ENCODE peak calls at places on chromosomes 7 and 10, in four cellular contexts. U, K, X and W are unnamed samples.

GRCh38 chr10:3950676-3951275 is 165.8 kb upstream of the KLF6 start:
- DNase-seq in K (no peak), U (no peak), X (no peak), W (no peak)

GRCh38 chr10:31321396-31321941 is 2.5 kb downstream of the ZEB1 start:
- DNase-seq in K (no peak), U (no peak), X (no peak), W (no peak)

GRCh38 chr10:51886438-51887068 is 187.2 kb upstream of the CSTF2T start:
- DNase-seq in K (no peak), X (no peak), U (no peak), W (no peak)

GRCh38 chr10:19119191-19119590 is 70.6 kb downstream of the MALRD1 start:
- DNase-seq in X (no peak), U (no peak), K (no peak), W (no peak)

GRCh38 chr10:50360486-50360885 is 109.2 kb upstream of the ASAH2 start:
- DNase-seq in K (no peak), X (no peak), U (no peak), W (no peak)

GRCh38 chr10:114770009-114770408 is 51.6 kb upstream of the FHIP2A start:
- DNase-seq in K (no peak), X (no peak), U (no peak), W (no peak)

GRCh38 chr7:65915921-65916657 is 43.2 kb downstream of the VKORC1L1 start:
- DNase-seq in U (no peak), X (no peak), K (no peak), W (no peak)

GRCh38 chr10:59175538-59176240 is 754 bp upstream of the PHYHIPL start:
- DNase-seq in K (peak), X (no peak), U (peak), W (no peak)

GRCh38 chr10:88657901-88658300 is 6.3 kb upstream of the LIPF start:
- DNase-seq in X (no peak), K (no peak), U (peak), W (no peak)

GRCh38 chr7:115924398-115924797 is 106.2 kb downstream of the TFEC start:
- DNase-seq in U (no peak), K (no peak), X (no peak), W (no peak)

GRCh38 chr7:101538596-101539459 is 90.3 kb downstream of the MYL10 start:
- DNase-seq in X (peak), K (peak), U (peak), W (peak)

GRCh38 chr10:47059606-47060311 is 148.5 kb downstream of the PTPN20 start:
- DNase-seq in X (no peak), U (no peak), K (no peak), W (no peak)

GRCh38 chr7:47906883-47907282 is 41.4 kb downstream of the PKD1L1 start:
- DNase-seq in X (no peak), K (no peak), U (no peak), W (no peak)

GRCh38 chr10:105041956-105042355 is 400.9 kb downstream of the SORCS3 start:
- DNase-seq in U (peak), K (no peak), X (no peak), W (no peak)

GRCh38 chr7:105353752-105354328 is 34.9 kb downstream of the SRPK2 start:
- DNase-seq in K (no peak), X (peak), U (no peak), W (no peak)

GRCh38 chr10:24254180-24254579 is 45.2 kb downstream of the KIAA1217 start:
- DNase-seq in K (no peak), U (peak), X (no peak), W (no peak)

GRCh38 chr7:149690688-149691446 is 82.5 kb downstream of the ZNF467 start:
- DNase-seq in K (peak), U (peak), X (peak), W (peak)
- TF ChIP-seq CTCF in K (no peak), U (no peak), X (no peak), W (no peak)

GRCh38 chr7:46131916-46132795 is 211.1 kb upstream of the IGFBP3 start:
- DNase-seq in U (peak), K (no peak), X (no peak), W (peak)
- TF ChIP-seq CTCF in U (peak), K (no peak), X (no peak), W (no peak)

GRCh38 chr7:54877683-54878082 is 118.7 kb upstream of the SEC61G start:
- DNase-seq in U (peak), X (no peak), K (no peak), W (no peak)
- TF ChIP-seq CTCF in U (peak), X (no peak), K (no peak), W (no peak)

GRCh38 chr10:81081887-81082620 is 544.4 kb downstream of the SH2D4B start:
- DNase-seq in K (no peak), X (no peak), U (peak), W (no peak)
- TF ChIP-seq CTCF in K (no peak), X (no peak), U (peak), W (peak)

GRCh38 chr10:6170638-6171037 is 32.1 kb upstream of the PFKFB3 start:
- DNase-seq in U (no peak), K (no peak), X (no peak), W (no peak)

GRCh38 chr10:6171891-6172354 is 30.8 kb upstream of the PFKFB3 start:
- DNase-seq in U (no peak), K (no peak), X (no peak), W (no peak)

GRCh38 chr10:6175329-6176055 is 27.2 kb upstream of the PFKFB3 start:
- DNase-seq in K (no peak), U (no peak), X (no peak), W (no peak)

GRCh38 chr10:6174201-6174874 is 28.4 kb upstream of the PFKFB3 start:
- DNase-seq in X (no peak), K (no peak), U (no peak), W (no peak)

GRCh38 chr10:6173203-6173602 is 29.5 kb upstream of the PFKFB3 start:
- DNase-seq in K (peak), U (no peak), X (no peak), W (no peak)
- TF ChIP-seq CTCF in K (no peak), U (no peak), X (no peak), W (no peak)

GRCh38 chr10:35027567-35027966 is 62.6 kb downstream of the CUL2 start:
- DNase-seq in K (no peak), U (no peak), X (no peak), W (no peak)
- TF ChIP-seq CTCF in K (peak), U (peak), X (peak), W (peak)

DNA sequence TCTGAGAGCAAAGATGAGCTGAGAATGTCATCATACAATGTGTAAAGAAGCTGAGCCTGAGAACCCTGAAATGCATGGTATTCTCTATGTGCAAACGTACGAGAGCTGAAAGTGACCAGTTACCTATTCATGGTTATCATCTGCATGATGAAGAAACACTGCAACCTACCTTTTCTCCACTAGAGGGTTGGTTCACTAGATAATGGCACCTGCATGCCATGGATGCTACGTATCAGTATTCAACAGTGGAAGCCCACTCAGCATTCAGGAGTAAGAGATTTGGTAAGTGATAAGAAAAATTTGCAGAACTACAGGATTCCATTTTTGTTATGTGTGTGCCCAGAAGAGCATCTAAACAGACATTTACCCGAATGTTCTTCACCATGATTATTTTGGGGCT is 145.4 kb downstream of the PTPRN2 start:
- DNase-seq in K (no peak), X (no peak), U (no peak), W (no peak)
- TF ChIP-seq CTCF in K (no peak), X (no peak), U (no peak), W (peak)

GRCh38 chr7:12434012-12434642 is 30.5 kb upstream of the VWDE start:
- DNase-seq in K (no peak), X (no peak), U (no peak), W (no peak)
- TF ChIP-seq CTCF in K (peak), X (peak), U (peak), W (peak)